ENCODE peak calls at places on chromosomes 6 and 20, in eight cellular contexts. U, F, N, Z, O, J, A and D are unnamed samples.
A peak's percentile ranks its signal among the peaks of the same experiment; 100 is the strongest.

GRCh38 chr6:25576920-25577319 is 75.1 kb upstream of the SCGN start:
- DNase-seq in N (no peak), O (no peak), J (no peak), F (no peak), Z (no peak), U (no peak), A (no peak), D (no peak)

GRCh38 chr6:110769923-110770322 is 45.3 kb downstream of the CDK19 start:
- DNase-seq in U (no peak), J (no peak), Z (no peak), F (no peak), O (no peak), N (no peak), A (no peak), D (no peak)

GRCh38 chr6:142045380-142046270 is 87.1 kb upstream of the GJE1 start:
- DNase-seq in A (no peak), Z (no peak), F (no peak), N (no peak), U (no peak), O (no peak), J (no peak), D (no peak)

GRCh38 chr20:58344741-58345140 is 35.2 kb downstream of the RAB22A start:
- DNase-seq in O (no peak), Z (no peak), J (no peak), A (no peak), F (no peak), U (no peak), N (no peak), D (no peak)

GRCh38 chr6:123770247-123770949 is 33.3 kb upstream of the NKAIN2 start:
- DNase-seq in N (no peak), J (peak; percentile 19), O (no peak), U (no peak), A (no peak), F (no peak), Z (no peak), D (no peak)

GRCh38 chr6:25193147-25193864 is 85.9 kb upstream of the CARMIL1 start:
- DNase-seq in F (no peak), J (no peak), U (no peak), A (no peak), O (no peak), N (peak; percentile 35), Z (no peak), D (no peak)

GRCh38 chr20:16922834-16923233 is 174.7 kb downstream of the OTOR start:
- DNase-seq in U (no peak), N (no peak), Z (no peak), J (no peak), O (no peak), F (no peak), A (no peak), D (no peak)

GRCh38 chr6:3356056-3356823 is 97.5 kb downstream of the PSMG4 start:
- DNase-seq in N (peak; percentile 87), O (peak; percentile 92), F (peak; percentile 88), J (peak; percentile 77), A (peak; percentile 65), U (peak; percentile 59), Z (peak; percentile 91), D (peak; percentile 60)

GRCh38 chr6:15658345-15658744 is 4.5 kb downstream of the DTNBP1 start:
- DNase-seq in F (no peak), A (no peak), U (no peak), Z (no peak), N (no peak), O (peak; percentile 74), J (peak; percentile 66), D (no peak)

DNA sequence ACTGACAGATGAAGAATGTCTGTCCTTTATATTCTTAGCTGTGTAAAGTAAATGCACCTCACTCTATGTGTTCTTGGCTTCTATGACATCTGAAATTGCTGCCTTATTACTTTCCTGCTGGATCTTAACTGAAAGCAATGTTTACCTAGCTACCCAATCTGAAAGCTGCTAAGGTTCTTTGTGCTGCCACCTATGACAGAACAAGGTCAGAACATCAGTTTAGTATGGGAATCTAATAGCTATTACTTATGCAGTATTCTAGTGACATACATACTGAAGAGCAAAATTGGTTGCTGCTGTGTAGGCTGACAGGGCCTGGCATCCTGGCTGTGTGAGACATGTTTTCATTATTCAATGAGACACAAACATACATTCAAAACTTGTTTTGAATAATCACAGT is 444.0 kb downstream of the KHDRBS2 start:
- DNase-seq in U (no peak), F (no peak), N (no peak), Z (no peak), A (no peak), J (no peak), O (no peak), D (no peak)
- TF ChIP-seq POLR2AphosphoS5 in U (no peak), F (no peak), N (no peak), Z (no peak), A (no peak), J (no peak), O (no peak), D (no peak)

DNA sequence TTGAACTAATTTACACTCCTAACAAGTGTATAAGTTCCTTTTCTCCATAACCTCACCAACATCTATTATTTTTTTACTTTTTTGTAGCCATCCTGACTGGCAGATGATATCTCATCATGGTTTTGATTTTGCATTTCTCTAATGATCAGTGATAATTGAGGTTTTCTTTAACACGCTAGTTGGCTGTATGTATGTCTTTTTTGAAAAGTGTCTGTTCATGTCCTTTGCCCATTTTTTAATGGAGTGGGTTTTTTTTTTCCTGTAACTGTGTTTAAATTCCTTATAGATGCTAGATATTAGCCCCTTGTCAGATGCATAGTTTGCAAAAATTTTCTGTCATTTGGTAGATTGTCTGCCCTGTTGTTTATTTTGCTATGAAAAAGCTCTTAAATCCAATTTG is 39.6 kb upstream of the TRIM39 start:
- DNase-seq in A (no peak), N (no peak), Z (no peak), O (no peak), F (no peak), J (no peak), U (no peak), D (no peak)
- TF ChIP-seq POLR2AphosphoS5 in A (no peak), N (no peak), Z (no peak), O (no peak), F (no peak), J (no peak), U (no peak), D (no peak)

GRCh38 chr6:53300656-53301551 is 47.8 kb downstream of the ELOVL5 start:
- DNase-seq in O (peak; percentile 80), A (peak; percentile 15), F (peak; percentile 41), Z (no peak), N (no peak), U (no peak), J (no peak), D (no peak)
- TF ChIP-seq POLR2AphosphoS5 in O (no peak), A (no peak), F (peak; percentile 58), Z (no peak), N (no peak), U (no peak), J (no peak), D (no peak)

DNA sequence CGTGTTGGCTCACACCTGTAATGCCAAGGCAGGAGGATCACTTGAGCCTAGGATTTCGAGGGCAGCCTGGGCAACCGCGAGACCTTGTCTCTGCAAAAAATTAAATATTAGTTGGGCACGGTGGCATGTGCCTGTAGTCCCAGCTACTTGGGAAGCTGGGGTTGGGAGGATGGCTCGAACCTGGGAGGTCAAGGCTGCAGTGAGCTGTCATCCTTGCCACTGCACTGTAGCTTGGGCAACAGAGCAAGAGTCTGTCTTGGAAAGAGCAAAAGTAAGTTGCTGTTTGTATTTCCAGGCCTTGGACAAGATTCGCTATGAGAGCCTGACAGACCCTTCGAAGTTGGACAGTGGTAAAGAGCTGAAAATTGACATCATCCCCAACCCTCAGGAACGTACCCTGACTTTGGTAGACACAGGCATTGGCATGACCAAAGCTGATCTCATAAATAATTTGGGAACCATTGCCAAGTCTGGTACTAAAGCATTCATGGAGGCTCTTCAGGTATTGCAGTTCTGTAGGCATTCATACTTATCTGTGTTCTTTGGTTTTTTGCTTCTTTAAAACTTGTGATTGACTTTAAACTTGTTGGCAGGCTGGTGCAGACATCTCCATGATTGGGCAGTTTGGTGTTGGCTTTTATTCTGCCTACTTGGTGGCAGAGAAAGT is 2.3 kb downstream of the HSP90AB1 start:
- DNase-seq in O (peak; percentile 70), F (no peak), A (no peak), Z (no peak), J (no peak), U (no peak), N (no peak), D (no peak)
- TF ChIP-seq POLR2AphosphoS5 in O (no peak), F (no peak), A (peak; percentile 8), Z (no peak), J (peak; percentile 58), U (no peak), N (no peak), D (no peak)

DNA sequence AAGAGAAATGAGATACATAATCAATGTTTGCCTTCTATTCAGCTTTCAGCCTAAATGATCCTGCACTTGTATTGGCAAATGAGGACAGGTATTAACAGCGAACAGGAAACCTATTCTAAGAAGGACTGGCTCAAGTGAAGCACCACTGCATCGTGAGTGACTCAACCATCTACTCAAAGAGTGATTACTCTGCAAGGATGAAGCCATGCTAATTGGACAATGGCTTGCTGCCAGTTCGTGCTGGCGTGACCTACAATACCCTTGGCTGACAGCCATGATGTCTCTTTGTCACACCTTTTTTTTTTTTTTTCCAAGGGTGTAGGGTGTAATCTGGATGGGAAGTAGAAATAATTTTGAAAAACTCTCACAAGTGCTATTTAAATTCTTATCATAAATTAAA is 104.9 kb downstream of the GJA10 start:
- DNase-seq in Z (no peak), F (no peak), N (peak; percentile 78), A (no peak), J (no peak), U (peak; percentile 63), O (no peak), D (no peak)
- TF ChIP-seq POLR2AphosphoS5 in Z (no peak), F (no peak), N (no peak), A (no peak), J (no peak), U (no peak), O (no peak), D (no peak)

GRCh38 chr20:32509639-32510066 is 75.5 kb downstream of the NOL4L start:
- DNase-seq in O (no peak), N (peak; percentile 50), J (no peak), Z (no peak), F (peak; percentile 28), A (peak; percentile 91), U (no peak), D (no peak)
- TF ChIP-seq POLR2AphosphoS5 in O (no peak), N (no peak), J (no peak), Z (no peak), F (peak; percentile 48), A (no peak), U (no peak), D (no peak)